ENCODE peak calls at places on chromosome 1, in nine cellular contexts. P, B, K, S, N, C, O, A and F are unnamed samples.

GRCh38 chr1:85465791-85466134 is 804 bp upstream of the DDAH1 start:
- DNase-seq in P (no peak), B (no peak), K (peak; percentile 37), S (no peak), N (peak; percentile 81), C (no peak), O (no peak), A (no peak), F (no peak)

GRCh38 chr1:62358974-62359373 is 39.7 kb upstream of the KANK4 start:
- DNase-seq in P (no peak), B (no peak), K (no peak), S (no peak), N (no peak), C (no peak), O (no peak), A (no peak), F (no peak)

GRCh38 chr1:243254927-243255790 is at the start of gene CEP170:
- DNase-seq in P (peak; percentile 98), B (peak; percentile 94), K (peak; percentile 97), S (peak; percentile 88), N (peak; percentile 99), C (peak; percentile 93), O (peak; percentile 68), A (peak; percentile 95), F (peak; percentile 94)

GRCh38 chr1:35085421-35085820 is 6.2 kb downstream of the ZMYM1 start:
- DNase-seq in P (no peak), B (no peak), K (no peak), S (no peak), N (no peak), C (no peak), O (no peak), A (no peak), F (no peak)

GRCh38 chr1:47508900-47509488 is 71.2 kb downstream of the FOXD2 start:
- DNase-seq in P (peak; percentile 64), B (no peak), K (peak; percentile 26), S (no peak), N (no peak), C (no peak), O (peak; percentile 6), A (no peak), F (peak; percentile 62)

GRCh38 chr1:169999357-169999756 is 75.1 kb downstream of the KIFAP3 start:
- DNase-seq in P (no peak), B (no peak), K (peak; percentile 75), S (no peak), N (no peak), C (no peak), O (peak; percentile 89), A (no peak), F (no peak)

GRCh38 chr1:233608988-233609387 is 4.9 kb upstream of the KCNK1 start:
- DNase-seq in P (no peak), B (no peak), K (no peak), S (no peak), N (no peak), C (no peak), O (no peak), A (no peak), F (no peak)

GRCh38 chr1:206802401-206802800 is 30.1 kb upstream of the IL10 start:
- DNase-seq in P (no peak), B (no peak), K (no peak), S (no peak), N (no peak), C (no peak), O (no peak), A (no peak), F (no peak)